ENCODE peak calls at places on chromosomes 13 and 19, in nine cellular contexts. H is kidney epithelial cell; I is CD8-positive, alpha-beta T cell; L is breast epithelium; Y is cardiac fibroblast; R is C1 segment of cervical spinal cord; D is germinal center; E is activated naive CD8-positive, alpha-beta T cell treated with anti-CD3 and anti-CD28 coated beads, Interleukin-2, amount 10 ng/mL, durations not matched to agents 7 days and 5 days; W is kidney glomerular epithelial cell. B is an unnamed sample.

GRCh38 chr13:91698308-91698707 is 299.9 kb downstream of the GPC5 start:
- DNase-seq in H (no peak), I (no peak), L (no peak), Y (no peak), R (no peak), D (no peak), E (no peak), W (no peak), B (no peak)

GRCh38 chr19:1355258-1355973 is 28.3 kb upstream of the NDUFS7 start:
- DNase-seq in H (no peak), I (no peak), L (no peak), Y (peak; percentile 19), R (peak; percentile 41), D (no peak), E (no peak), W (no peak), B (no peak)

GRCh38 chr19:18501832-18502231 is 20.0 kb downstream of the ELL start:
- DNase-seq in H (no peak), I (no peak), L (no peak), Y (no peak), R (peak; percentile 44), D (no peak), E (no peak), W (no peak), B (peak; percentile 50)

GRCh38 chr19:51664997-51665396 is 18.4 kb upstream of the SIGLEC14 start:
- DNase-seq in H (no peak), I (no peak), L (no peak), Y (peak; percentile 41), R (no peak), D (no peak), E (no peak), W (no peak), B (no peak)

GRCh38 chr19:19657397-19657783 is 6.1 kb downstream of the ATP13A1 start:
- DNase-seq in H (no peak), I (no peak), L (no peak), Y (no peak), R (no peak), D (no peak), E (no peak), W (no peak), B (no peak)

GRCh38 chr19:30784850-30785459 is 412.8 kb downstream of the ZNF536 start:
- DNase-seq in H (no peak), I (peak; percentile 30), L (no peak), Y (peak; percentile 22), R (peak; percentile 17), D (peak; percentile 50), E (peak; percentile 69), W (no peak), B (peak; percentile 49)

GRCh38 chr19:3536429-3537100 is 2.4 kb upstream of the TEKTIP1 start:
- DNase-seq in H (no peak), I (no peak), L (no peak), Y (no peak), R (peak; percentile 83), D (no peak), E (no peak), W (no peak), B (no peak)

GRCh38 chr19:32642771-32643170 is 32.2 kb downstream of the ANKRD27 start:
- DNase-seq in H (no peak), I (peak; percentile 81), L (no peak), Y (no peak), R (no peak), D (no peak), E (peak; percentile 71), W (no peak), B (no peak)

GRCh38 chr19:44587863-44588752 is 25.3 kb upstream of the IGSF23 start:
- DNase-seq in H (peak; percentile 89), I (no peak), L (no peak), Y (peak; percentile 90), R (no peak), D (no peak), E (no peak), W (peak; percentile 93), B (no peak)